ENCODE peak calls at places on chromosome 13, in ten cellular contexts. F is right lobe of liver, V is heart left ventricle, Y is tibial nerve, Z is A549, X is HCT116, C is ovary, M is endothelial cell of umbilical vein, G is IMR-90, E is Peyer's patch. P is an unnamed sample.

GRCh38 chr13:23793711-23794110 is 95.5 kb downstream of the MIPEP start:
- DNase-seq in V (no peak), X (no peak), M (peak), G (no peak), Y (no peak), Z (no peak), C (no peak), F (no peak), E (no peak), P (no peak)

GRCh38 chr13:90084684-90085290 is 1262.7 kb upstream of the MIR17HG start:
- DNase-seq in C (no peak), V (no peak), G (no peak), Y (no peak), E (no peak), M (no peak), F (no peak), X (no peak), Z (no peak), P (no peak)

GRCh38 chr13:41465215-41465907 is 8.0 kb downstream of the RGCC start:
- DNase-seq in M (peak), E (no peak), F (peak), Y (no peak), Z (no peak), V (peak), G (peak), X (no peak), C (no peak), P (no peak)

GRCh38 chr13:21364357-21364756 is 94.7 kb downstream of the ZDHHC20 start:
- DNase-seq in C (no peak), M (no peak), X (no peak), V (no peak), E (no peak), Y (no peak), F (no peak), G (no peak), Z (no peak), P (no peak)

GRCh38 chr13:46101002-46101401 is 3.8 kb downstream of the CPB2 start:
- DNase-seq in G (no peak), X (no peak), Y (no peak), C (no peak), Z (no peak), F (peak), M (no peak), V (no peak), E (no peak), P (no peak)

GRCh38 chr13:50162567-50162966 is 147.3 kb downstream of the KCNRG start:
- DNase-seq in M (no peak), V (no peak), G (no peak), F (no peak), X (no peak), Y (no peak), Z (no peak), C (no peak), E (no peak), P (no peak)

GRCh38 chr13:48595330-48596127 is 58.2 kb upstream of the CYSLTR2 start:
- DNase-seq in E (no peak), Y (peak), X (peak), V (peak), F (peak), Z (peak), G (peak), M (peak), C (peak), P (no peak)

GRCh38 chr13:48645845-48646244 is 7.9 kb upstream of the CYSLTR2 start:
- DNase-seq in V (no peak), E (no peak), C (no peak), F (no peak), G (no peak), M (no peak), X (no peak), Y (no peak), Z (no peak), P (no peak)

GRCh38 chr13:46761174-46761573 is 35.8 kb downstream of the ESD start:
- DNase-seq in G (no peak), E (no peak), X (no peak), Y (no peak), V (no peak), M (no peak), F (no peak), Z (no peak), C (no peak), P (no peak)

GRCh38 chr13:74040200-74040599 is 94.0 kb downstream of the KLF12 start:
- DNase-seq in V (peak), F (peak), X (peak), Z (peak), E (peak), G (peak), C (no peak), M (peak), Y (no peak), P (no peak)

GRCh38 chr13:96499646-96500045 is 409.7 kb downstream of the HS6ST3 start:
- DNase-seq in Y (no peak), F (no peak), C (no peak), E (no peak), G (no peak), Z (no peak), X (no peak), V (no peak), M (no peak), P (no peak)

GRCh38 chr13:46040763-46041162 is 11.8 kb downstream of the ZC3H13 start:
- DNase-seq in Z (no peak), V (no peak), C (no peak), M (no peak), G (no peak), X (no peak), E (no peak), F (no peak), Y (no peak), P (no peak)

GRCh38 chr13:44470623-44471562 is 97.3 kb downstream of the SERP2 start:
- DNase-seq in V (no peak), C (no peak), Z (no peak), X (peak), G (peak), F (no peak), Y (no peak), M (peak), E (no peak), P (no peak)

GRCh38 chr13:100130092-100130491 is 41.2 kb downstream of the PCCA start:
- DNase-seq in F (no peak), M (peak), G (no peak), X (no peak), C (no peak), Y (no peak), V (peak), Z (no peak), E (no peak), P (no peak)

GRCh38 chr13:113398963-113399754 is 35.2 kb upstream of the GRTP1 start:
- DNase-seq in F (no peak), Y (no peak), E (peak), Z (no peak), X (no peak), M (no peak), G (no peak), V (no peak), C (no peak), P (no peak)

GRCh38 chr13:101520672-101521071 is 68.2 kb downstream of the ITGBL1 start:
- DNase-seq in Y (no peak), C (no peak), G (peak), E (no peak), V (no peak), Z (no peak), F (no peak), X (no peak), M (peak), P (no peak)

GRCh38 chr13:24842533-24843278 is 78.7 kb downstream of the RNF17 start:
- DNase-seq in F (no peak), M (no peak), X (no peak), Y (no peak), G (no peak), C (no peak), E (no peak), V (no peak), Z (no peak), P (no peak)

GRCh38 chr13:94232956-94233355 is 246.5 kb downstream of the DCT start:
- DNase-seq in G (no peak), F (no peak), M (no peak), C (no peak), Z (no peak), Y (no peak), X (no peak), V (no peak), E (no peak), P (no peak)

GRCh38 chr13:74210693-74211393 is 76.6 kb upstream of the KLF12 start:
- DNase-seq in Y (peak), C (no peak), F (no peak), X (no peak), G (peak), E (no peak), Z (no peak), M (peak), V (no peak), P (no peak)

GRCh38 chr13:101552797-101553196 is 100.3 kb downstream of the ITGBL1 start:
- DNase-seq in F (no peak), Z (no peak), X (no peak), M (no peak), Y (no peak), C (no peak), E (no peak), G (peak), V (no peak), P (no peak)

GRCh38 chr13:105142556-105142955 is 1392.9 kb downstream of the EFNB2 start:
- DNase-seq in G (no peak), V (no peak), X (no peak), F (no peak), E (no peak), Y (no peak), M (peak), Z (no peak), C (no peak), P (no peak)

GRCh38 chr13:24221007-24221406 is 60.5 kb downstream of the SPATA13 start:
- DNase-seq in F (no peak), C (no peak), M (no peak), Z (peak), E (no peak), V (no peak), Y (no peak), G (no peak), X (no peak), P (no peak)

GRCh38 chr13:106484755-106485193 is 50.7 kb downstream of the EFNB2 start:
- DNase-seq in G (peak), C (peak), X (no peak), M (no peak), F (no peak), V (peak), E (no peak), Z (no peak), Y (no peak), P (no peak)

GRCh38 chr13:79056706-79057105 is 349.3 kb downstream of the RBM26 start:
- DNase-seq in M (no peak), Z (no peak), Y (no peak), C (no peak), X (no peak), V (no peak), E (no peak), G (no peak), F (no peak), P (no peak)

GRCh38 chr13:23418776-23419683 is 14.5 kb downstream of the SACS start:
- DNase-seq in M (no peak), F (no peak), V (no peak), X (no peak), C (no peak), Z (no peak), G (no peak), E (no peak), Y (no peak), P (no peak)

GRCh38 chr13:51339354-51339753 is at the start of gene SERPINE3:
- DNase-seq in X (no peak), V (no peak), C (no peak), Y (no peak), Z (no peak), E (no peak), G (no peak), F (no peak), M (no peak), P (no peak)

GRCh38 chr13:111658150-111659100 is 338.0 kb downstream of the TEX29 start:
- DNase-seq in Y (no peak), G (no peak), M (no peak), Z (no peak), X (no peak), F (no peak), V (no peak), C (peak), E (peak), P (no peak)

GRCh38 chr13:59172076-59172475 is 991.7 kb downstream of the DIAPH3 start:
- DNase-seq in Z (no peak), M (no peak), G (no peak), V (no peak), F (no peak), X (no peak), Y (no peak), E (no peak), C (no peak), P (no peak)

DNA sequence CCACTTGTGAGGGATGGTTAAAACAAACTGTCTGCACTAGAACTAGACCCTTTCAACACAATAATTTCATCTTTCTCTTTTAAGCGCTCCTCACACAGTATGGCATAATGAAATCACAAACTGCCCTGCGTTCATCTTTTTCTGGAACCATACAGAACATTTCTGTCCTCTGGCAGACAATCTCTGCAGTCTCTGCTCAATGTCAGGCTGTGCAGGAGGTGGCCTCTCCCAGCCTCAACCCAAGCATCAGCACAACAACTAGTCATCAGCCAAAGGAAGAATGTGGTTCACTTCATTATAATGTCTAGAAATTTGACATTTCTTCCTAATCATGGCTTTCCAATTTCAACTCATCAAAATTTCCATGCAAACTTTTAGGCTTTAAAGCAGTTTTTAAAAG is 125.1 kb upstream of the STARD13 start:
- DNase-seq in Z (no peak), M (no peak), X (no peak), V (no peak), C (no peak), Y (no peak), F (no peak), E (no peak), G (no peak), P (no peak)
- H3K4me3 ChIP-seq in Z (no peak), M (no peak), X (no peak), V (no peak), C (no peak), Y (no peak), F (no peak), E (no peak), G (no peak), P (no peak)

GRCh38 chr13:77751513-77752456 is 54.3 kb downstream of the SLAIN1 start:
- DNase-seq in E (no peak), F (no peak), M (peak), C (no peak), X (peak), G (peak), Y (peak), Z (peak), V (peak), P (no peak)
- H3K27ac ChIP-seq in E (no peak), F (no peak), M (no peak), C (no peak), X (no peak), G (no peak), Y (no peak), Z (no peak), V (no peak), P (no peak)

GRCh38 chr13:29596064-29596418 is 553 bp upstream of the SLC7A1 start:
- DNase-seq in V (no peak), Z (no peak), G (no peak), M (no peak), E (no peak), C (no peak), X (no peak), Y (no peak), F (no peak), P (no peak)

GRCh38 chr13:29595380-29596063 is at the start of gene SLC7A1:
- DNase-seq in M (peak), E (peak), Y (peak), G (peak), X (peak), F (peak), C (peak), V (peak), Z (peak), P (peak)

GRCh38 chr13:29594310-29594709 is 1.2 kb downstream of the SLC7A1 start:
- DNase-seq in Z (peak), C (peak), V (no peak), F (peak), E (peak), M (peak), G (peak), Y (peak), X (no peak), P (peak)

GRCh38 chr13:29593605-29594297 is 1.7 kb downstream of the SLC7A1 start:
- DNase-seq in M (no peak), V (no peak), G (no peak), F (no peak), Y (no peak), C (no peak), Z (no peak), X (no peak), E (no peak), P (no peak)

DNA sequence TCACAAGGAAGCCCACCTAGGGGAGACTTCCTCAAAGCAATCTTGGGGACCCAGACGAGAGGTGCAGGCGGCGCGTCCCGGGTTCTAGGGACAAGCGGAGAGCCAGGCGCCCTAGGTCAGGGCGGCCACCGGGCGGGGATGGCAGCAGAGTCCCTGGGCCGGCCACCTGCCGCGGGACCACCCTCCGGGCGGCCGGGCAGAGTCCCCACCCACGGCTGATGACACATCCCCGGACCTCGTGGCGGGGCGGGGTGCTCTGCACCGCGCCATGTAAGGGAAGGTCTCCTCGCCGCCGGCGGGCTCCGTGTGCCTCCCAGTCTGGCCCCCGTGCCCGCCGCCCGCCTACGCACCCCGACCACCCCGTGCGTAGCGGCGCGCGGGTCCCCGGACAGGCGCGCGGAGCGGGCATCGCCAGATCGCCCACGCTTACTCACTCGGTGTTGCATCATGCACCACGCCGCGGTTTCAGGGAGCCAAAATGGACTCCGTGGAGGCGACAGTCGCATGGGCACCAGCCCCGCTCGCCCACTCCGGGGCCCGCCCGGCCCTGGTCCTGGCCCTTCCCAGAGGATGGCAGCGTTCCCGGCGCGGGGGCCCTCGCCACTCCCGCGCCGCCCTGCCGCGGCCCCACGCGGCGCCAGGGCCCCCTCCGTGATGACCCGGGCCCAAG is 643 bp downstream of the SLC7A1 start:
- DNase-seq in V (peak), C (peak), Y (peak), E (peak), G (peak), Z (peak), M (peak), F (peak), X (no peak), P (peak)
- TF ChIP-seq POLR2A in V (no peak), C (peak), Y (no peak), E (peak), G (peak), Z (peak), M (peak), F (peak), X (peak), P (no peak)

DNA sequence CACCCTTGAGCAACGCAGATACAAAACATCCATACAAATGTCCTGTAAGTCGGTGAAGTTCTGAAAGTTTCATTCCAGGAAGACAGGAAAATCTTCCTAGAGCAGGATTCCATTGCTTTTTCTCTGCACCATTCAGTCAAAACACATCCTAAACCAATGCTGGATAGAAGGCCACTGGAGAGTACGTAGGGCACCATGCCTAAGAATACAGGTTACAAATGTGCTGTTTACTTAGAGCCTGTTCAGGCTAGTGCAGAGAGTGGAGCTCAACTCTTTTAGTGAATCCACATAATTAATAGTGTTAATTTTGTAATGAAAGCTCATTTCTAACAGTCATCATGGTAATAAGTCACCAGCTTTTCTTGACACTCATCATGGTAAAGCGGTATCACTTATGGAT is 187.6 kb downstream of the NHLRC3 start:
- DNase-seq in E (no peak), M (no peak), G (no peak), Z (no peak), X (no peak), C (no peak), F (no peak), Y (no peak), V (no peak), P (no peak)
- H3K4me3 ChIP-seq in E (no peak), M (no peak), G (no peak), Z (no peak), X (no peak), C (no peak), F (no peak), Y (no peak), V (no peak), P (no peak)

DNA sequence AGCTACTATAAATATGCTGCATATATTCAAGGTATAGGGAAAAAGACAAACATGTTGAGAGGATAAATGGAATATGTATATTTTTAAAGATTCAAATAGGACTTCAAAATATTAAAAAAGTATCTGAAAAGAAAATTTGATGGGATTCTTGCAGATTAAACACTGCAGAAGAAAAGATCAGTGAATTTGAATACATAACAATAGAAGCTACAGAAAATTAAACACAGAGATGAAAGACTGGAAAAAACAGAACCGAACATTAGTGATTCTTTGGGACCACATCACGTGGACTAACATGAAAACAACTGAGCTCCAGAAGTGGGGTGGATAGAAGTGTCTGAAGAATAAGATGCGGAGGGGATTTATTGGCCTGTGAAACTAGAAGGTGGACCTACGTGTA is 217.2 kb downstream of the RFC3 start:
- DNase-seq in Y (no peak), E (no peak), M (no peak), F (no peak), X (no peak), G (no peak), Z (no peak), V (no peak), C (no peak), P (no peak)
- H3K27ac ChIP-seq in Y (no peak), E (no peak), M (no peak), F (no peak), X (no peak), G (no peak), Z (peak), V (no peak), C (no peak), P (no peak)

GRCh38 chr13:110561335-110562033 is at the start of gene RAB20:
- DNase-seq in Z (peak), M (peak), C (peak), V (peak), X (peak), F (peak), G (peak), Y (peak), E (peak), P (peak)
- TF ChIP-seq POLR2A in Z (no peak), M (peak), C (peak), V (peak), X (peak), F (peak), G (no peak), Y (no peak), E (peak), P (no peak)

DNA sequence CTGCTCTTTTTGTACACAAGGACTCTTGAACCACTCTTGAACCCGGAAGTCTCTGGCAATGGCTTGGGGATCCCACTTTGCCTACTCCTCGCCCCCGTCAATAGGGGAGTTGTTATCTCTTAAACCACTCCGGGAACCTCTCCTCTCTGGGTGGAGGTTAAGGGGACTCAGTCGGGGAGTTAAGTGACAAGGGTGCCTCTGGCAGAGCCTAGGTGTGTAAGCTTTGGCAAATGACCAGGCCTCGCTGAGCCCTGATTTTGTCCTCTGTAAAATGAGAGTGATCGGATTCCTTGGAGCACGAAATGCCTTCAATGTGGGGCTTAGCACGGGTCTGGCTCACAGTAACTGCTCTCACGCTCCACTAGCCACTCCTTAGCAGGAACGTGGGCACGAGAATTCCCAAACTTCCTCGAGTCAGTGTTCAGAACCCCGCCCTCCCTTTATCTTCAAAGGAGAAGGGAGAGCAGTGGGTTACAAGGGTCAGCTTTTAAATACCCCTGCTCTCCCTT is 193.3 kb downstream of the KATNAL1 start:
- DNase-seq in F (no peak), E (peak), M (no peak), Y (peak), X (no peak), C (no peak), G (no peak), Z (no peak), V (no peak), P (no peak)
- H3K4me3 ChIP-seq in F (no peak), E (peak), M (no peak), Y (peak), X (peak), C (no peak), G (no peak), Z (peak), V (no peak), P (peak)

GRCh38 chr13:109569938-109570711 is 216.3 kb downstream of the IRS2 start:
- DNase-seq in Y (no peak), V (no peak), E (no peak), X (no peak), Z (no peak), C (peak), F (peak), M (no peak), G (no peak), P (no peak)
- H3K27ac ChIP-seq in Y (no peak), V (no peak), E (peak), X (no peak), Z (peak), C (no peak), F (peak), M (no peak), G (no peak), P (no peak)

GRCh38 chr13:27270594-27271520 is at the start of gene RASL11A:
- DNase-seq in E (peak), X (peak), C (peak), Y (peak), F (peak), Z (peak), G (peak), V (peak), M (peak), P (peak)
- TF ChIP-seq POLR2A in E (peak), X (peak), C (peak), Y (peak), F (peak), Z (peak), G (peak), V (peak), M (peak), P (no peak)